ENCODE peak calls at places on chromosome 9, in eight cellular contexts. L is breast epithelium; B is neuronal stem cell; V is fibroblast of lung; Y is A673; A is tibial artery; T is CD4-positive, CD25-positive, alpha-beta regulatory T cell; D is right lobe of liver. F is an unnamed sample.
A peak's percentile ranks its signal among the peaks of the same experiment; 100 is the strongest.

GRCh38 chr9:112061152-112061740 is 113.9 kb downstream of the SUSD1 start:
- DNase-seq in V (peak; percentile 97), A (peak; percentile 78), D (peak; percentile 67), B (no peak), Y (peak; percentile 92), T (peak; percentile 63), L (peak; percentile 39), F (peak; percentile 55)

GRCh38 chr9:34515959-34516358 is 6.8 kb downstream of the ENHO start:
- DNase-seq in Y (no peak), A (peak; percentile 13), B (no peak), D (no peak), V (no peak), T (no peak), L (no peak), F (no peak)

GRCh38 chr9:99185904-99186303 is 35.8 kb downstream of the ALG2 start:
- DNase-seq in D (no peak), T (no peak), B (no peak), A (no peak), L (no peak), V (no peak), Y (no peak), F (no peak)

GRCh38 chr9:111399772-111400563 is 69.9 kb upstream of the OR2K2 start:
- DNase-seq in D (no peak), L (no peak), B (no peak), A (no peak), Y (peak; percentile 19), V (peak; percentile 38), T (peak; percentile 54), F (peak; percentile 41)

GRCh38 chr9:34701023-34701768 is 8.7 kb downstream of the CCL21 start:
- DNase-seq in T (peak; percentile 78), V (peak; percentile 48), D (peak; percentile 79), L (peak; percentile 54), Y (peak; percentile 83), B (peak; percentile 81), A (peak; percentile 84), F (peak; percentile 80)

GRCh38 chr9:125142560-125143376 is 560 bp downstream of the SCAI start:
- DNase-seq in T (peak; percentile 49), B (no peak), D (no peak), L (no peak), A (no peak), Y (peak; percentile 18), V (no peak), F (no peak)

GRCh38 chr9:82363666-82364065 is 375.1 kb downstream of the SPATA31D1 start:
- DNase-seq in L (no peak), D (no peak), A (no peak), V (no peak), Y (no peak), T (no peak), B (no peak), F (no peak)

GRCh38 chr9:132694144-132694543 is 23.9 kb downstream of the GTF3C4 start:
- DNase-seq in B (no peak), L (no peak), V (no peak), D (no peak), Y (no peak), T (peak; percentile 56), A (no peak), F (no peak)

GRCh38 chr9:73114958-73115357 is 36.7 kb upstream of the ANXA1 start:
- DNase-seq in V (no peak), T (no peak), A (no peak), D (no peak), Y (no peak), L (no peak), B (no peak), F (no peak)

GRCh38 chr9:135404451-135405144 is 75.0 kb upstream of the PPP1R26 start:
- DNase-seq in A (no peak), Y (no peak), D (no peak), L (no peak), V (no peak), T (no peak), B (no peak), F (no peak)

GRCh38 chr9:306907-307306 is 92.2 kb downstream of the DOCK8 start:
- DNase-seq in B (no peak), D (no peak), A (no peak), V (no peak), T (peak; percentile 63), Y (no peak), L (no peak), F (peak; percentile 27)

DNA sequence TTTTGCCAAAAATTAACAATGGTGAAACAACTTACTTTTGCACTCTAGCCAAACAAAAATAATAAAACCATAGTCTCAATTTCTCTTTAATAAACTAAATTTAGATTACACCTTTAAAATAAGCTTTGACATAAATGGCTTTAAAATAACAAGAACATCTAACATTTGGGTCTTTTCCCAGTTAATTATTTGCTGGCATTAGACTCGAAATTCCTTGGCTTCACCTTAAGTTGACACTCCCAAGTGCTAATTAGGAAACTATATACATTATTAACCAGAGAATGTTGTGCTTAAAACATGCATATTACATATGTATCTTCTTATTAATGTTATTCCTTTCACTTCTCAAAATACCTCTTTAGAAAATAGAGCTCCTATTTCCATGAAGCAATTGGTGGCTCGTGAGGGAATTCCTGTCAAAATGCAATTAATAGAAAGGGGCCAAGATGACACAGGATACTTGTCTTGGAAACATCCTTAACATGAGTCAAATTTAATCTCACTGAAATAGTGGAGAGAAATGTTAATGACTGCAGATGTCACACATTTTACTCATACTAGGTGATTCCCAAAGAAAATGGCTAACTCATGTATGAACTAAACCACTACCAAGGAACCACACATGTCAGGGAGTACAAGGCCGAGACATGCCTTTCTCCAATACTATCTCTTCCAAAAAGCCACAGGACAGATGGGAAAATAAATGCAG is 932.9 kb upstream of the DMAC1 start:
- DNase-seq in D (no peak), Y (peak; percentile 17), B (no peak), L (no peak), V (no peak), A (no peak), T (no peak), F (no peak)
- H3K4me1 ChIP-seq in D (no peaks in the 10 kb centered on the region), Y (peaks cover 12% of the 10 kb centered on the region), B (peaks cover 16% of the 10 kb centered on the region), L (no peaks in the 10 kb centered on the region), V (no peaks in the 10 kb centered on the region), A (peaks cover 5% of the 10 kb centered on the region), T (no peaks in the 10 kb centered on the region), F (no peaks in the 10 kb centered on the region)

GRCh38 chr9:121786998-121787422 is 135.6 kb downstream of the DAB2IP start:
- DNase-seq in A (no peak), L (no peak), Y (no peak), B (no peak), V (no peak), T (no peak), D (no peak), F (peak; percentile 19)
- H3K4me1 ChIP-seq in A (no peaks in the 10 kb centered on the region), L (no peaks in the 10 kb centered on the region), Y (peaks cover 7% of the 10 kb centered on the region), B (peaks cover 28% of the 10 kb centered on the region), V (no peaks in the 10 kb centered on the region), T (peaks cover 12% of the 10 kb centered on the region), D (no peaks in the 10 kb centered on the region), F (no peaks in the 10 kb centered on the region)

DNA sequence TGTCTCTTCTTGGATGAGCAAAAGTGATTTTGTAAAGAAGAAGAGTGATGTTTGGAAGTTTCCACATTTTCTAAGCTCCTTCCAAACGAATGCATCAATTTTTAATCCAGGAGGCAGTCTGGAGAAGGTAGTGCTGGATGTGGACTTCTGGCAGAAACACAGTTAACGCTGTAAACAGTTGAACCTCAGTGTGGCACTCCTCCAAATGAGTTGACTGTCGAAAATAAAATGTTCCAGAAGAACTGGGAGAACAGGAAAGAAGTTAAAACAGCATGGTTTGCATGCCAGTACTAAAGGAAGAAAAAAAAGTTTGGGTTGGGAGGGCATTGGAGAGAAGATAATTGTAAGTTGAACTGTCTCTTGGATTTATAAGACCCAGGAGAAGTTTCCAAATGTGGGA is 6.5 kb downstream of the ZNF462 start:
- DNase-seq in D (no peak), T (no peak), V (peak; percentile 82), Y (no peak), L (peak; percentile 51), B (no peak), A (no peak), F (no peak)
- H3K4me1 ChIP-seq in D (no peaks in the 10 kb centered on the region), T (no peaks in the 10 kb centered on the region), V (peaks cover 2% of the 10 kb centered on the region), Y (peaks cover 5% of the 10 kb centered on the region), L (peaks cover 22% of the 10 kb centered on the region), B (peaks cover 18% of the 10 kb centered on the region), A (peaks cover 45% of the 10 kb centered on the region), F (peaks cover 46% of the 10 kb centered on the region)

DNA sequence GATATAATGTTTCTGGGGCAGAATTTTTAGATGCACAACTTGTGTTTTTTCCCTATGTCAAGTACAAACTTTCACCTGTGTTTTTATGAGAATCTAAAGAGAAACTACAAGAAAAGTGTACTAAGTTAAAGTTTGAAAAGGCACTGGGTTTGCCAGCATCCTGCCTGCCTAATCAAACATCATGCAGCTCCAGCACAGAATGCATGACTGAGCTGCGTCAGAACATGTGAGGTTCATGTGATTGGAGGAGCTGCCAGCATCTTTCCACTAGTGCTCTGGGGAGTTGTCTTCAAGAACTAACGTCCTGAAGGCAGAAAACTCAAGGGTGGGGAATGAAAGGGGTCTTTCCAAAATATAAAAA is 46.1 kb upstream of the RIC1 start:
- DNase-seq in A (peak; percentile 81), Y (no peak), V (peak; percentile 85), D (no peak), L (no peak), T (peak; percentile 69), B (no peak), F (no peak)
- H3K4me1 ChIP-seq in A (no peaks in the 10 kb centered on the region), Y (no peaks in the 10 kb centered on the region), V (peaks cover 7% of the 10 kb centered on the region), D (no peaks in the 10 kb centered on the region), L (no peaks in the 10 kb centered on the region), T (peaks cover 10% of the 10 kb centered on the region), B (no peaks in the 10 kb centered on the region), F (no peaks in the 10 kb centered on the region)

GRCh38 chr9:129312731-129313130 is 134.7 kb upstream of the IER5L start:
- DNase-seq in Y (no peak), T (no peak), A (peak; percentile 55), V (no peak), D (peak; percentile 9), B (no peak), L (no peak), F (no peak)
- H3K4me1 ChIP-seq in Y (no peaks in the 10 kb centered on the region), T (peaks cover under 1% of the 10 kb centered on the region), A (peaks cover 31% of the 10 kb centered on the region), V (peaks cover 3% of the 10 kb centered on the region), D (no peaks in the 10 kb centered on the region), B (peaks cover 1% of the 10 kb centered on the region), L (no peaks in the 10 kb centered on the region), F (peaks cover 13% of the 10 kb centered on the region)

GRCh38 chr9:113951032-113951372 is 74.9 kb downstream of the ZNF618 start:
- DNase-seq in V (no peak), L (no peak), A (no peak), B (no peak), Y (no peak), D (no peak), T (no peak), F (no peak)
- H3K4me1 ChIP-seq in V (peaks cover 17% of the 10 kb centered on the region), L (no peaks in the 10 kb centered on the region), A (peaks cover 27% of the 10 kb centered on the region), B (peaks cover 3% of the 10 kb centered on the region), Y (peaks cover 30% of the 10 kb centered on the region), D (no peaks in the 10 kb centered on the region), T (no peaks in the 10 kb centered on the region), F (peaks cover 15% of the 10 kb centered on the region)

DNA sequence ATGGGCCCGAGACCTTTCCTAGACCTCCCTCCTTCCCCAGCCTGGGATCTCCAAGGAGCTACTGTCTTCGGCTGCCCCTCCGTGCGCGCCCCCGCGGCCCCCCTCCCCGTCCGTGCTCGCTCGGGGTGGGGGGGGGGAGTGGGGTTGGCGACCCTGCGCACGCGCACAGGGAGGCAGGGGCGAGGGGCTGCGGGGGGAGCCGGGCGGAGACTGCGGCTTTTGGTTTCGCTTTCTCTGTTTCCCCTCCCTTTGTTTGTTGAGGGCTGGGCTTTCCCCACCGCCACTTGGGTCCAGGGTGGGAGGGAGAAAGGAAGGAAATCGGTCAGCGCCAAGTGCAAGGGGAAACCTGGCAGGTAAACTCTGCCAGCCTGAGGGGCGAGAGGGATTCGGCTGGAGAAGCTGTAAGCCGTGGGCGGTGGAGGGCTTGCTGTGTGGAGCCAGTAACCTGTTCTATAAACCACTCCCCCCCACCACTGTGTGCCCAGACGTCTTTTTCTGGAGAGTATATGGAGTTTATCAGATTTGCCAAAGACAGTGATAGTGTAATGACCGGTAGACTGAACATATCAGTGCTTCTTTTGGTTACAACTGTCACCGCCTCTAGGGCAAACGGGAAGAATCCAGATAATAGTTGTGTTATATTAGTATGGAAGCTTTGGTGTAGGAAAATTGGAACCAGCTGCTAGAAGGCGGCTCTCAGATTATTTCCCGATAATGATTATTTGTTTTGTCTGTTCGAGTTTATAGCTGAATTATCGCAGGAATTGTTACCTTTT is 687 bp downstream of the DNAJA1 start:
- DNase-seq in A (peak; percentile 73), D (peak; percentile 80), T (peak; percentile 81), V (peak; percentile 49), B (no peak), L (peak; percentile 27), Y (peak; percentile 61), F (peak; percentile 65)
- H3K4me1 ChIP-seq in A (peaks cover 35% of the 10 kb centered on the region), D (no peaks in the 10 kb centered on the region), T (peaks cover 50% of the 10 kb centered on the region), V (peaks cover 9% of the 10 kb centered on the region), B (peaks cover 3% of the 10 kb centered on the region), L (peaks cover 23% of the 10 kb centered on the region), Y (peaks cover 29% of the 10 kb centered on the region), F (peaks cover 49% of the 10 kb centered on the region)